ENCODE peak calls at places on chromosomes 6 and 20, in five cellular contexts. Q, P, V, Y and J are unnamed samples.

GRCh38 chr20:40233401-40233800 is 455.6 kb downstream of the MAFB start:
- DNase-seq in Y (no peak), V (no peak), Q (no peak), P (no peak), J (no peak)

GRCh38 chr20:8131598-8132014 is 460 bp upstream of the PLCB1 start:
- DNase-seq in Y (no peak), V (no peak), P (no peak), Q (no peak), J (no peak)

GRCh38 chr6:142698751-142699150 is 246.2 kb downstream of the HIVEP2 start:
- DNase-seq in P (no peak), V (no peak), Q (no peak), Y (no peak), J (no peak)

GRCh38 chr6:7165002-7165735 is 57.4 kb downstream of the RREB1 start:
- DNase-seq in P (peak), Q (no peak), V (no peak), Y (no peak), J (no peak)

GRCh38 chr6:144580039-144580438 is 294.9 kb downstream of the UTRN start:
- DNase-seq in V (no peak), Q (no peak), P (no peak), Y (no peak), J (no peak)

GRCh38 chr6:90159452-90159851 is 137.2 kb downstream of the BACH2 start:
- DNase-seq in Q (no peak), P (no peak), Y (no peak), V (no peak), J (no peak)

GRCh38 chr6:152605901-152606390 is 31.2 kb downstream of the SYNE1 start:
- DNase-seq in Y (no peak), P (no peak), V (no peak), Q (no peak), J (no peak)

GRCh38 chr6:42387336-42387735 is 64.4 kb downstream of the TRERF1 start:
- DNase-seq in Q (no peak), P (no peak), Y (no peak), V (no peak), J (peak)

GRCh38 chr6:157761331-157761921 is 61.6 kb upstream of the SNX9 start:
- DNase-seq in P (no peak), Y (no peak), V (no peak), Q (no peak), J (no peak)

GRCh38 chr6:148657053-148657452 is 89.8 kb upstream of the UST start:
- DNase-seq in Y (no peak), V (peak), Q (no peak), P (no peak), J (no peak)

GRCh38 chr6:75600694-75601265 is 900 bp upstream of the SENP6 start:
- DNase-seq in Y (no peak), Q (no peak), V (no peak), P (no peak), J (no peak)

GRCh38 chr6:52958546-52959255 is 36.4 kb downstream of the GSTA4 start:
- DNase-seq in P (no peak), Y (no peak), Q (no peak), V (no peak), J (no peak)

GRCh38 chr6:84065718-84066290 is 32.2 kb downstream of the MRAP2 start:
- DNase-seq in Y (no peak), P (no peak), Q (no peak), V (no peak), J (no peak)

GRCh38 chr20:38805958-38806854 is 709 bp downstream of the PPP1R16B start:
- DNase-seq in Y (no peak), V (no peak), P (peak), Q (no peak), J (no peak)

GRCh38 chr6:156280131-156280530 is 497.0 kb upstream of the ARID1B start:
- DNase-seq in Y (no peak), Q (no peak), P (no peak), V (no peak), J (no peak)

GRCh38 chr6:26249959-26250805 is 114.8 kb upstream of the BTN3A2 start:
- DNase-seq in V (peak), Y (no peak), Q (no peak), P (peak), J (no peak)

GRCh38 chr6:85641916-85642773 is 541 bp downstream of the SYNCRIP start:
- DNase-seq in P (peak), V (peak), Q (peak), Y (peak), J (peak)

GRCh38 chr20:61847986-61848385 is 217.7 kb downstream of the TAF4 start:
- DNase-seq in P (no peak), V (no peak), Q (no peak), Y (no peak), J (no peak)

GRCh38 chr6:144536079-144536478 is 250.9 kb downstream of the UTRN start:
- DNase-seq in V (no peak), Q (no peak), P (no peak), Y (no peak), J (no peak)

GRCh38 chr6:41562633-41562975 is 16.4 kb downstream of the FOXP4 start:
- DNase-seq in Q (no peak), V (no peak), P (no peak), Y (no peak), J (no peak)

GRCh38 chr6:143262037-143262436 is 188.5 kb downstream of the ADAT2 start:
- DNase-seq in Q (no peak), P (no peak), Y (no peak), V (no peak), J (no peak)

GRCh38 chr6:5871296-5871695 is 135.4 kb downstream of the NRN1 start:
- DNase-seq in P (no peak), Q (no peak), Y (no peak), V (no peak), J (no peak)

GRCh38 chr20:12970372-12970821 is 38.4 kb upstream of the SPTLC3 start:
- DNase-seq in V (no peak), Y (no peak), P (peak), Q (no peak), J (no peak)

GRCh38 chr6:32113386-32114352 is 4.5 kb upstream of the TNXB start:
- DNase-seq in P (peak), Y (peak), Q (peak), V (peak), J (no peak)

GRCh38 chr6:169370666-169371343 is 117.2 kb upstream of the THBS2 start:
- DNase-seq in Y (no peak), P (no peak), V (no peak), Q (no peak), J (no peak)

DNA sequence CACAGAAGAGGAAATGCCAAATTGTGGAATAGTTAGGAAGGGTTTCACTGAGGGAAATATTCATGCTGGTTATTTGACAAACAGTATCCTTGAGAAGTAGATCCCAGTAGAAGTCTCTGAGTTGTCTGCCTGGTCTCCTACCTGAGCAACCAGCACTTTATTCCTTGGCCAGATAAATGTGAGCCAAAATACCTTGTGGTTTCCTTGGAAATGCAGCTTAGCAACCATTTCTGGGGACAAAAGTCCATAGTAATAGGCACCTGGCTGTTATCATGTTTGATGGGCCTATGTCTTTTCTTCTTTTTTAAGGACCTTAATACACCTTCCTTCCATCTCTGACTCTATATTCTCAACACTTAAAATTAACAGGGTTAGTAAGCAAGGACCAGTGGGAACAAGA is 217.1 kb upstream of the MARCKS start:
- DNase-seq in V (no peak), Y (peak), Q (peak), P (no peak), J (no peak)
- H3K27ac ChIP-seq in V (no peak), Y (peak), Q (peak), P (no peak), J (no peak)

DNA sequence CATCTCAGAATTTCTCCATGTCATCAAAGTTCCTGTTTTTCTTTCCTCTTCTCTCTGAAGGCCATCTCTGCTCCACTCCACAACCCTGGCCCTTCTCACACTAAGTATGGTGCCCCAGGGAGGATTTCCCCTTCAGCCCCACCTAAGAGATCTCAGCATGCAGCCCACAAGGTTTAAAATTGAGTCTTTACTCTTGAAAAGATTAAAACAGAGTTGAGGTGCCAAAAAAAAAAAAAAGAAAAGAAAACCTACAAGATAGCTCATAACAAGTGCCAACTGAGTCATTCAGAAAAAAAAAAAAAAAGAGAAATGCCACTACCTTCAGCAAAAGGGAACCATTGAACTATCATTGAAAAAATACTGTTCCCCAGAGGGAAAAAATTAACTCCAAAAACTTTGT is 36.5 kb upstream of the TNFAIP3 start:
- DNase-seq in Y (no peak), Q (no peak), V (no peak), P (no peak), J (no peak)
- H3K27ac ChIP-seq in Y (no peak), Q (no peak), V (no peak), P (no peak), J (no peak)

GRCh38 chr6:37658121-37658520 is 39.6 kb downstream of the MDGA1 start:
- DNase-seq in P (no peak), Q (no peak), Y (no peak), V (no peak), J (no peak)
- H3K27ac ChIP-seq in P (no peak), Q (no peak), Y (no peak), V (no peak), J (no peak)

GRCh38 chr6:39424831-39425230 is 102.3 kb upstream of the KCNK16 start:
- DNase-seq in Y (no peak), V (no peak), P (no peak), Q (no peak), J (no peak)
- H3K27ac ChIP-seq in Y (no peak), V (no peak), P (no peak), Q (no peak), J (no peak)